ENCODE peak calls at places on chromosome 18, in seven cellular contexts. N is H1, P is K562, B is WTC11, C is GM12878, T is HCT116, Y is HepG2. E is an unnamed sample.
A peak's percentile ranks its signal among the peaks of the same experiment; 100 is the strongest.

GRCh38 chr18:35347991-35348390 is 3.8 kb upstream of the ZNF24 start:
- DNase-seq in N (no peak), T (no peak), B (no peak), Y (no peak), C (no peak), P (no peak), E (no peak)

GRCh38 chr18:45785015-45785597 is 40.4 kb upstream of the SIGLEC15 start:
- DNase-seq in B (no peak), T (no peak), P (no peak), Y (no peak), C (no peak), N (no peak), E (no peak)

GRCh38 chr18:6633370-6633769 is 96.1 kb upstream of the ARHGAP28 start:
- DNase-seq in T (no peak), B (peak; percentile 36), C (no peak), P (no peak), N (peak; percentile 36), Y (no peak), E (no peak)

GRCh38 chr18:75053028-75053624 is 155.8 kb downstream of the PTGR3 start:
- DNase-seq in N (no peak), B (no peak), Y (no peak), C (no peak), T (no peak), P (no peak), E (no peak)

GRCh38 chr18:38909972-38910371 is 1344.4 kb upstream of the CELF4 start:
- DNase-seq in Y (no peak), C (no peak), P (no peak), B (no peak), N (no peak), T (no peak), E (no peak)

GRCh38 chr18:62384610-62385097 is 59.5 kb downstream of the TNFRSF11A start:
- DNase-seq in Y (no peak), N (no peak), B (peak; percentile 47), T (no peak), C (no peak), P (no peak), E (no peak)

GRCh38 chr18:35747894-35748472 is 166.4 kb downstream of the GALNT1 start:
- DNase-seq in N (no peak), P (no peak), Y (no peak), T (no peak), B (no peak), C (no peak), E (no peak)

GRCh38 chr18:46001892-46002291 is 34.8 kb upstream of the EPG5 start:
- DNase-seq in B (no peak), Y (no peak), T (no peak), P (no peak), C (no peak), N (no peak), E (no peak)

GRCh38 chr18:35949903-35950627 is 22.4 kb upstream of the RMP24 start:
- DNase-seq in C (no peak), Y (peak; percentile 56), P (peak; percentile 65), B (peak; percentile 80), N (no peak), T (no peak), E (peak; percentile 91)

GRCh38 chr18:73824684-73825083 is 322.9 kb downstream of the FBXO15 start:
- DNase-seq in C (no peak), N (no peak), B (no peak), P (no peak), T (no peak), Y (no peak), E (no peak)

GRCh38 chr18:12423393-12423792 is 15.7 kb downstream of the PRELID3A start:
- DNase-seq in N (no peak), T (no peak), Y (no peak), C (no peak), P (no peak), B (no peak), E (no peak)

GRCh38 chr18:68314403-68314802 is 400.5 kb downstream of the TMX3 start:
- DNase-seq in Y (no peak), P (no peak), T (no peak), C (no peak), N (no peak), B (no peak), E (no peak)

GRCh38 chr18:7038330-7038846 is 79.2 kb downstream of the LAMA1 start:
- DNase-seq in Y (peak; percentile 27), B (peak; percentile 90), T (no peak), N (peak; percentile 29), P (peak; percentile 52), C (no peak), E (peak; percentile 65)

GRCh38 chr18:10297079-10297478 is 157.4 kb upstream of the APCDD1 start:
- DNase-seq in N (no peak), P (no peak), T (no peak), C (no peak), B (no peak), Y (no peak), E (no peak)
- TF ChIP-seq SP1 in N (no peak), P (no peak), T (no peak), C (no peak), B (no peak), Y (no peak), E (no peak)

GRCh38 chr18:8052237-8052701 is 485.2 kb downstream of the PTPRM start:
- DNase-seq in P (no peak), C (no peak), T (no peak), B (no peak), Y (peak; percentile 3), N (no peak), E (no peak)
- TF ChIP-seq SP1 in P (no peak), C (no peak), T (no peak), B (no peak), Y (no peak), N (no peak), E (no peak)

GRCh38 chr18:23842305-23842704 is 153.1 kb downstream of the LAMA3 start:
- DNase-seq in P (no peak), B (no peak), N (no peak), T (no peak), Y (no peak), C (no peak), E (no peak)

GRCh38 chr18:23837591-23837990 is 148.3 kb downstream of the LAMA3 start:
- DNase-seq in C (no peak), P (no peak), N (no peak), B (no peak), T (no peak), Y (no peak), E (no peak)

GRCh38 chr18:23838233-23838632 is 149.0 kb downstream of the LAMA3 start:
- DNase-seq in Y (no peak), P (no peak), B (no peak), N (no peak), C (no peak), T (no peak), E (no peak)

GRCh38 chr18:23835506-23835905 is 146.3 kb downstream of the LAMA3 start:
- DNase-seq in P (no peak), T (no peak), B (no peak), N (no peak), C (no peak), Y (no peak), E (no peak)

DNA sequence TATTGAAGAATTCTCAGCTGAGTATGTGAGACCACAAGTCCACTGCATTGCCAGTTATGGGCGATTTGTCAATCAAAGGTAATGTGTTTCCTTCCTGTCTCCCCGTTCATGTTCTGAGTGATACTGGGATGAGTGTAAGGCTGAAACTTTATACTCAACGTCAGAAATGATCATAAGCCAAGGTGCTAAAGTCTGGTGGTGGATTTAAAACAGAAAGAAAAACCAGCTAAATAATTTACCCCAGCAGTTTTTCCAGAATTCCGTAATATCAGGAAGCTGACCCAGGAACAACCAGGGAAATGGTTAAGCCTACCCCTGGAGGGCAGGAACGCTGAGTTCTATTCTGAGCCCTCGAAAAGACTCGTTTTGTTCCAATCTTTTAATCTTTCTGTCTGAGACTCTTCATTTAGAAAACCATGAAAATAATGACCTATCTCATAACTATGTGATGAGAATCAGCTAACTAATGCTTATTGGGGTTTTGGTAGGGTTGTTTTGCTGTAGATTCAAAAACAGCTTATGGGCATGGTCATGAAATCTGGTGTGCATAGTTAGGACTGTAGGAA is 149.6 kb downstream of the LAMA3 start:
- DNase-seq in N (no peak), T (no peak), B (no peak), C (no peak), P (no peak), Y (no peak), E (no peak)
- TF ChIP-seq SP1 in N (no peak), T (no peak), B (no peak), C (no peak), P (no peak), Y (no peak), E (no peak)

GRCh38 chr18:58013241-58014211 is 30.5 kb upstream of the NEDD4L start:
- DNase-seq in T (no peak), B (no peak), P (no peak), Y (peak; percentile 99), N (no peak), C (no peak), E (no peak)
- TF ChIP-seq SP1 in T (no peak), B (no peak), P (no peak), Y (no peak), N (no peak), C (no peak), E (no peak)